ENCODE peak calls at places on chromosome 12, in ten cellular contexts. One of them, this sample, is unnamed.

GRCh38 chr12:126998747-126999285 is 1268.2 kb upstream of the TMEM132C start:
- DNase-seq in Right ventricle myocardium superior: no peak
- DNase-seq in head of caudate nucleus: no peak
- DNase-seq in cardiac muscle cell: peak
- DNase-seq in NCI-H69: no peak
- DNase-seq in naive thymus-derived CD8-positive, alpha-beta T cell: no peak
- DNase-seq in NCI-H1092 treated with DMSO at 0.1 percent for 48 hours: no peak
- DNase-seq in left ventricle myocardium superior: no peak
- DNase-seq in MM.1S: no peak
- DNase-seq in suprapubic skin: no peak
- DNase-seq in this sample: no peak

GRCh38 chr12:63362801-63363200 is 211.8 kb upstream of the AVPR1A start:
- DNase-seq in naive thymus-derived CD8-positive, alpha-beta T cell: no peak
- DNase-seq in Right ventricle myocardium superior: no peak
- DNase-seq in suprapubic skin: no peak
- DNase-seq in NCI-H1092 treated with DMSO at 0.1 percent for 48 hours: no peak
- DNase-seq in MM.1S: no peak
- DNase-seq in cardiac muscle cell: no peak
- DNase-seq in left ventricle myocardium superior: no peak
- DNase-seq in head of caudate nucleus: no peak
- DNase-seq in NCI-H69: peak
- DNase-seq in this sample: no peak

GRCh38 chr12:127149226-127149964 is 1117.6 kb upstream of the TMEM132C start:
- DNase-seq in NCI-H1092 treated with DMSO at 0.1 percent for 48 hours: no peak
- DNase-seq in suprapubic skin: no peak
- DNase-seq in head of caudate nucleus: no peak
- DNase-seq in left ventricle myocardium superior: no peak
- DNase-seq in cardiac muscle cell: no peak
- DNase-seq in Right ventricle myocardium superior: no peak
- DNase-seq in NCI-H69: no peak
- DNase-seq in MM.1S: no peak
- DNase-seq in naive thymus-derived CD8-positive, alpha-beta T cell: no peak
- DNase-seq in this sample: no peak

GRCh38 chr12:56080556-56081138 is 682 bp downstream of the ERBB3 start:
- DNase-seq in left ventricle myocardium superior: no peak
- DNase-seq in cardiac muscle cell: peak
- DNase-seq in NCI-H69: no peak
- DNase-seq in NCI-H1092 treated with DMSO at 0.1 percent for 48 hours: no peak
- DNase-seq in Right ventricle myocardium superior: no peak
- DNase-seq in head of caudate nucleus: no peak
- DNase-seq in suprapubic skin: no peak
- DNase-seq in naive thymus-derived CD8-positive, alpha-beta T cell: no peak
- DNase-seq in MM.1S: no peak
- DNase-seq in this sample: no peak

GRCh38 chr12:1443421-1444141 is 150.8 kb downstream of the FBXL14 start:
- DNase-seq in naive thymus-derived CD8-positive, alpha-beta T cell: no peak
- DNase-seq in MM.1S: no peak
- DNase-seq in Right ventricle myocardium superior: no peak
- DNase-seq in left ventricle myocardium superior: peak
- DNase-seq in suprapubic skin: no peak
- DNase-seq in NCI-H69: no peak
- DNase-seq in cardiac muscle cell: peak
- DNase-seq in head of caudate nucleus: no peak
- DNase-seq in NCI-H1092 treated with DMSO at 0.1 percent for 48 hours: no peak
- DNase-seq in this sample: no peak

GRCh38 chr12:45543887-45544286 is 185.6 kb upstream of the ARID2 start:
- DNase-seq in naive thymus-derived CD8-positive, alpha-beta T cell: peak
- DNase-seq in suprapubic skin: no peak
- DNase-seq in NCI-H1092 treated with DMSO at 0.1 percent for 48 hours: peak
- DNase-seq in cardiac muscle cell: peak
- DNase-seq in Right ventricle myocardium superior: no peak
- DNase-seq in NCI-H69: peak
- DNase-seq in MM.1S: peak
- DNase-seq in left ventricle myocardium superior: no peak
- DNase-seq in head of caudate nucleus: no peak
- DNase-seq in this sample: peak

GRCh38 chr12:88411689-88412088 is 168.6 kb downstream of the KITLG start:
- DNase-seq in head of caudate nucleus: no peak
- DNase-seq in MM.1S: no peak
- DNase-seq in cardiac muscle cell: no peak
- DNase-seq in naive thymus-derived CD8-positive, alpha-beta T cell: no peak
- DNase-seq in NCI-H69: no peak
- DNase-seq in suprapubic skin: no peak
- DNase-seq in NCI-H1092 treated with DMSO at 0.1 percent for 48 hours: no peak
- DNase-seq in left ventricle myocardium superior: no peak
- DNase-seq in Right ventricle myocardium superior: no peak
- DNase-seq in this sample: no peak

GRCh38 chr12:70686299-70686698 is 49.1 kb upstream of the PTPRB start:
- DNase-seq in left ventricle myocardium superior: no peak
- DNase-seq in suprapubic skin: no peak
- DNase-seq in Right ventricle myocardium superior: no peak
- DNase-seq in MM.1S: no peak
- DNase-seq in NCI-H69: no peak
- DNase-seq in cardiac muscle cell: no peak
- DNase-seq in NCI-H1092 treated with DMSO at 0.1 percent for 48 hours: no peak
- DNase-seq in head of caudate nucleus: no peak
- DNase-seq in naive thymus-derived CD8-positive, alpha-beta T cell: no peak
- DNase-seq in this sample: no peak

GRCh38 chr12:25135531-25136154 is 59.3 kb downstream of the DNAI7 start:
- DNase-seq in left ventricle myocardium superior: no peak
- DNase-seq in NCI-H1092 treated with DMSO at 0.1 percent for 48 hours: no peak
- DNase-seq in cardiac muscle cell: no peak
- DNase-seq in head of caudate nucleus: no peak
- DNase-seq in naive thymus-derived CD8-positive, alpha-beta T cell: no peak
- DNase-seq in suprapubic skin: no peak
- DNase-seq in Right ventricle myocardium superior: no peak
- DNase-seq in NCI-H69: peak
- DNase-seq in MM.1S: no peak
- DNase-seq in this sample: no peak

GRCh38 chr12:52182456-52182855 is 9.4 kb downstream of the KRT80 start:
- DNase-seq in NCI-H1092 treated with DMSO at 0.1 percent for 48 hours: peak
- DNase-seq in MM.1S: no peak
- DNase-seq in suprapubic skin: no peak
- DNase-seq in NCI-H69: peak
- DNase-seq in Right ventricle myocardium superior: no peak
- DNase-seq in head of caudate nucleus: no peak
- DNase-seq in left ventricle myocardium superior: no peak
- DNase-seq in cardiac muscle cell: no peak
- DNase-seq in naive thymus-derived CD8-positive, alpha-beta T cell: no peak
- DNase-seq in this sample: no peak

GRCh38 chr12:126617312-126617711 is 1552.1 kb downstream of the AACS start:
- DNase-seq in suprapubic skin: no peak
- DNase-seq in NCI-H1092 treated with DMSO at 0.1 percent for 48 hours: no peak
- DNase-seq in Right ventricle myocardium superior: no peak
- DNase-seq in left ventricle myocardium superior: no peak
- DNase-seq in MM.1S: peak
- DNase-seq in head of caudate nucleus: no peak
- DNase-seq in naive thymus-derived CD8-positive, alpha-beta T cell: no peak
- DNase-seq in cardiac muscle cell: no peak
- DNase-seq in NCI-H69: peak
- DNase-seq in this sample: peak

GRCh38 chr12:1174659-1175058 is 183.6 kb downstream of the ERC1 start:
- DNase-seq in Right ventricle myocardium superior: no peak
- DNase-seq in left ventricle myocardium superior: no peak
- DNase-seq in NCI-H1092 treated with DMSO at 0.1 percent for 48 hours: peak
- DNase-seq in suprapubic skin: no peak
- DNase-seq in MM.1S: no peak
- DNase-seq in cardiac muscle cell: no peak
- DNase-seq in naive thymus-derived CD8-positive, alpha-beta T cell: no peak
- DNase-seq in head of caudate nucleus: no peak
- DNase-seq in NCI-H69: peak
- DNase-seq in this sample: no peak

GRCh38 chr12:124205405-124205804 is 89.5 kb upstream of the RFLNA start:
- DNase-seq in suprapubic skin: no peak
- DNase-seq in naive thymus-derived CD8-positive, alpha-beta T cell: no peak
- DNase-seq in NCI-H1092 treated with DMSO at 0.1 percent for 48 hours: no peak
- DNase-seq in Right ventricle myocardium superior: no peak
- DNase-seq in cardiac muscle cell: no peak
- DNase-seq in head of caudate nucleus: no peak
- DNase-seq in MM.1S: no peak
- DNase-seq in NCI-H69: no peak
- DNase-seq in left ventricle myocardium superior: no peak
- DNase-seq in this sample: no peak

This sample was measured in GM12891.